ENCODE peak calls at places on chromosomes 6 and 20, in eight cellular contexts. T, V, M, W, R, O, Z and S are unnamed samples. For H3K4me1 and H3K9me3, the result is how much of the 10 kb centered on the place peaks cover.

GRCh38 chr6:54717849-54718455 is 128.6 kb upstream of the FAM83B start:
- DNase-seq in W (peak), R (peak), M (peak), V (peak), T (peak), Z (no peak), O (peak), S (no peak)

GRCh38 chr6:21151178-21151956 is 442.2 kb upstream of the SOX4 start:
- DNase-seq in W (no peak), R (no peak), Z (no peak), V (no peak), M (peak), O (no peak), T (no peak), S (no peak)

GRCh38 chr20:12596863-12597262 is 411.9 kb upstream of the SPTLC3 start:
- DNase-seq in T (no peak), W (no peak), O (no peak), V (no peak), Z (no peak), M (no peak), R (no peak), S (no peak)

GRCh38 chr20:60695223-60695622 is 556.8 kb upstream of the CDH4 start:
- DNase-seq in Z (no peak), T (peak), W (no peak), M (no peak), V (no peak), R (no peak), O (no peak), S (no peak)

GRCh38 chr20:38659613-38659880 is 57.9 kb downstream of the ARHGAP40 start:
- DNase-seq in O (no peak), W (no peak), R (no peak), V (no peak), M (no peak), Z (no peak), T (no peak), S (no peak)

GRCh38 chr6:37279366-37280134 is 21.6 kb upstream of the TMEM217 start:
- DNase-seq in Z (no peak), O (no peak), V (no peak), W (no peak), M (no peak), R (peak), T (peak), S (no peak)

GRCh38 chr6:47483853-47484546 is 6.4 kb downstream of the CD2AP start:
- DNase-seq in R (no peak), M (no peak), T (no peak), Z (no peak), W (no peak), O (no peak), V (no peak), S (no peak)

GRCh38 chr20:59525500-59526241 is 78.7 kb upstream of the PHACTR3 start:
- DNase-seq in V (peak), O (peak), T (peak), Z (no peak), W (peak), R (peak), M (peak), S (peak)

GRCh38 chr6:22664968-22665367 is 95.6 kb downstream of the HDGFL1 start:
- DNase-seq in M (no peak), R (no peak), V (no peak), O (no peak), W (no peak), T (no peak), Z (no peak), S (no peak)

GRCh38 chr20:11454966-11455799 is 462.5 kb upstream of the BTBD3 start:
- DNase-seq in T (peak), W (no peak), O (peak), Z (no peak), V (no peak), M (no peak), R (no peak), S (no peak)

GRCh38 chr6:9136141-9136865 is 701.0 kb upstream of the SLC35B3 start:
- DNase-seq in Z (no peak), M (no peak), V (no peak), R (no peak), O (no peak), W (no peak), T (no peak), S (no peak)

GRCh38 chr20:32112862-32113261 is 3.3 kb downstream of the TM9SF4 start:
- DNase-seq in T (no peak), O (peak), V (no peak), R (peak), Z (no peak), W (no peak), M (no peak), S (no peak)

GRCh38 chr6:79538481-79538971 is 1.3 kb upstream of the LCA5 start:
- DNase-seq in W (no peak), O (no peak), R (no peak), T (peak), Z (no peak), V (no peak), M (peak), S (no peak)

GRCh38 chr6:4941782-4942672 is 61.8 kb downstream of the RPP40 start:
- DNase-seq in O (no peak), Z (no peak), R (peak), V (no peak), T (peak), M (peak), W (peak), S (no peak)

GRCh38 chr6:62102387-62102786 is 183.6 kb downstream of the KHDRBS2 start:
- DNase-seq in R (no peak), O (no peak), Z (no peak), W (no peak), V (no peak), M (no peak), T (no peak), S (peak)

GRCh38 chr20:10429443-10429981 is 4.5 kb downstream of the MKKS start:
- DNase-seq in V (no peak), W (no peak), Z (no peak), M (no peak), O (peak), R (no peak), T (no peak), S (no peak)

GRCh38 chr20:36017034-36017951 is 48.9 kb downstream of the CNBD2 start:
- DNase-seq in T (peak), M (no peak), Z (no peak), W (no peak), V (no peak), R (no peak), O (peak), S (peak)

GRCh38 chr20:6051505-6051904 is 2.4 kb downstream of the LRRN4 start:
- DNase-seq in R (no peak), V (no peak), M (no peak), W (no peak), T (peak), Z (no peak), O (no peak), S (no peak)

GRCh38 chr6:74598473-74599393 is 607.1 kb downstream of the COL12A1 start:
- DNase-seq in Z (no peak), O (no peak), T (no peak), M (no peak), W (no peak), R (no peak), V (no peak), S (no peak)

GRCh38 chr6:104957301-104958177 is 632 bp downstream of the LIN28B start:
- DNase-seq in R (no peak), W (no peak), O (no peak), V (peak), M (peak), T (no peak), Z (no peak), S (no peak)

GRCh38 chr6:79946773-79947190 is 571 bp downstream of the ELOVL4 start:
- DNase-seq in V (peak), Z (no peak), W (no peak), T (peak), M (peak), O (peak), R (no peak), S (peak)

GRCh38 chr6:154754152-154754551 is 20.9 kb downstream of the SCAF8 start:
- DNase-seq in T (peak), O (no peak), V (no peak), Z (no peak), W (no peak), R (no peak), M (no peak), S (no peak)

GRCh38 chr6:70709826-70710225 is 42.1 kb downstream of the SMAP1 start:
- DNase-seq in Z (no peak), O (no peak), V (no peak), T (peak), M (no peak), R (no peak), W (no peak), S (no peak)

GRCh38 chr6:29792123-29793035 is 35.2 kb upstream of the HLA-G start:
- DNase-seq in T (peak), Z (no peak), O (peak), M (peak), W (peak), R (peak), V (no peak), S (peak)

DNA sequence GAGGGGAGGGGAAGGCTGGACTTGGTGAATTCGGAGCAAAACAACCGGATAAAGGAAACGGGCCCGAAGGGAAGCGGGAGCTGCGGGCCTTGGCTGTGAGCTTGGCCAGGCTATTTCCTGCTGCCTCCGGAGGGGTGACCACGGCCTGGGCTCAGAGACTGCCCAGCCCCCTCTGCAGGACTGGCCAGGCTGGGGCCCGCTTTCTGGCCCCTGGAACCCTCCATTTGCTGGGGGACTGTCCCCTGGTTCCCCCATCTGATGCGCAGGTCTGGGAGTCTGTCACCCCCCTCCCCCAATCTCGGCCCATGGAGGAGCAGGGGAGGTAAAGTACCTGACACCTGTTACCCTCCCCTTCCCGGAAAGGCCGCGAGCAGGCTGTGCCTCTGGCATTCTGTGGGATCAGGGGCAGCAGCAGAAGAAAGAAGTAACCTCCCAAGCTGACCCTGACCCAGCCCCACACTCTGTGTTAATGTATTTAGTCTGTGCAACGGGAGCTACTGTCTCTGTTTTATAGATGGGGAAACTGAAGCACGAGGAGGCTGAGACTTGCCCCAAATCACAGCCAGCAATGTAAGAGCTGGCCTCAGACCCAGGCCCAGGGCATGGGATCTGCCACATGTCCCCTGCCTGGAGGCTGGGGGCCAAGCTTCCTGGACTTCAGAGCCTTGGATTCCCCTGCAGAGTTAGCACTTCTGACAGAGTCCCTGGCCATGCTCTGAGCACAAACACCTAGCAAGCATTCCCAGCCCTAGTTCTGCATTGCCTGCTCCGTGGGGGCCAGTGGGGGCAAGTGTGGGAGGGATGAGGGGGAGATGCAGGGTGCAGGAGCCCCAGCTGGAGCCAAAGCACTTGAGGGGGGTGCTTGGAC is 3.5 kb downstream of the C20orf204 start:
- DNase-seq in T (no peak), M (no peak), Z (no peak), O (no peak), W (no peak), V (no peak), R (no peak), S (no peak)
- H3K4me1 ChIP-seq in T (under half), M (under half), Z (under half), O (under half), W (half or more), V (under half), R (under half), S (under half)

GRCh38 chr20:42656130-42656529 is 533.6 kb downstream of the PTPRT start:
- DNase-seq in O (no peak), R (no peak), W (no peak), T (no peak), V (no peak), Z (no peak), M (no peak), S (no peak)
- H3K9me3 ChIP-seq in O (under half), R (under half), W (under half), T (under half), V (under half), Z (under half), M (under half), S (under half)

DNA sequence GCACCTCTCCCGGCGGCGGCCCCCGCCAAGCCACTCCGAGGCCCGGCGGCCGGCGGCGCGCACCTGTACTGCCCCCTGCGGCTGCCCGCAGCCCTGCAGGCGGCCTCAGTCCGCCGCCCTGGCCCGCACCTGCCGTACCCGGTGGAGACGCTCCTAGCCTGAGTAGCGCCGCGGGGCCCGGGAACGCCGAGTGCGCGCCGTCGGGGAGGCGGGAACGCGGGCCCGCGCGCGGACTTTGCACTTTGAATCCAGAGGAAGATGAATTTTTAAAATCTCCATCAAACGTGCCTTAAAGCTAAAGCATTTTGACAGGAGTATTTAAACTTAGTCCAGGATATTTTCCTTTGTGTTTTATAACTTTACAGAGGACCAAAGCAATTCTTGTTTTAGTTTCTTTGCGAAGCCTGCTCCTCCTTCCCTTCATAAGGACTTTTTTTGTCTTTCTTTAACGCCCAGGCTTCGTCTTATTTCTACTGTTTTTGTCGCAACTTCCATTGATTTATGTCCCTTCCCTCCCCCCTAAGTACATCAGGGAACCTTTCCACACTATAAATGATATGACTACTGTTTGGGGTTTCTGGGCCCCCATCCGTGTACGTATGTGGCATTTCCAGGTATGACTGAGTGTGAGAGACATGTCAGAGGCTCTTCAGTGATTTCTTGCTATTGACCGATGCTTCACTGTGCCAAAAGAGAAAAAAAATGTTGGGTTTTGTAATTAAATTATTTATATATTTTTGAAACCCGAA is 2.0 kb downstream of the FOXQ1 start:
- DNase-seq in M (peak), W (no peak), Z (no peak), O (peak), V (no peak), T (no peak), R (peak), S (peak)
- TF ChIP-seq CTCF in M (peak), W (no peak), Z (peak), O (peak), V (no peak), T (peak), R (peak), S (peak)

GRCh38 chr6:139134817-139135577 is at the start of gene HECA:
- DNase-seq in O (peak), M (peak), V (peak), T (peak), Z (peak), W (peak), R (peak), S (peak)
- H3K4me1 ChIP-seq in O (under half), M (under half), V (under half), T (under half), Z (under half), W (half or more), R (under half), S (under half)

DNA sequence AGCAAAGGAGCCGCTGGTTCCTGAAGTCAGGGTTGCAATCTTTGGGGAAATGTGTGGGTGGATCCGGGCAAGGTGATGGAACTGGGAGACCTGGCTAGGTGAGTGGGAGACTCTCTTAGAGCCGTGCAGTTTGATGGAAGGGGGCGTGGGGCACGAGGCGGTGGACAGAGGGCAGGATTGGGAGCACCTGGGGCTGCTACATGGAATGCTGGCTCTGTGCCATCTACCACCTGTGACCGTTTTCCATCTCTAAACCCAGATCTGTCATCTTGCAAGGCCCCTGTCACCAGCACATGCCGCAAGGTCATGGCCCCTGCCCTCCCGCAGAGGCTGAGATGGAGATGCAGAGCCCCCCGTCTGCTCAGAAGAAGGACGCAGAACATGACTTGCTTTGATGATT is 268.5 kb downstream of the SMOC2 start:
- DNase-seq in Z (no peak), O (no peak), W (no peak), T (no peak), M (no peak), V (no peak), R (no peak), S (no peak)
- H3K9me3 ChIP-seq in Z (under half), O (under half), W (under half), T (under half), M (under half), V (under half), R (under half), S (under half)

GRCh38 chr6:133890941-133891813 is 2.3 kb downstream of the TCF21 start:
- DNase-seq in T (peak), R (no peak), M (peak), Z (no peak), W (no peak), V (peak), O (peak), S (peak)

GRCh38 chr6:133887478-133887877 is 1.4 kb upstream of the TCF21 start:
- DNase-seq in Z (no peak), V (no peak), T (no peak), O (no peak), R (no peak), W (no peak), M (no peak), S (no peak)

GRCh38 chr6:133888931-133889556 is at the start of gene TCF21:
- DNase-seq in W (no peak), T (peak), M (peak), V (no peak), R (no peak), Z (no peak), O (peak), S (peak)

GRCh38 chr6:133891814-133892443 is 3.0 kb downstream of the TCF21 start:
- DNase-seq in W (no peak), V (no peak), M (no peak), O (no peak), Z (no peak), R (no peak), T (no peak), S (no peak)

DNA sequence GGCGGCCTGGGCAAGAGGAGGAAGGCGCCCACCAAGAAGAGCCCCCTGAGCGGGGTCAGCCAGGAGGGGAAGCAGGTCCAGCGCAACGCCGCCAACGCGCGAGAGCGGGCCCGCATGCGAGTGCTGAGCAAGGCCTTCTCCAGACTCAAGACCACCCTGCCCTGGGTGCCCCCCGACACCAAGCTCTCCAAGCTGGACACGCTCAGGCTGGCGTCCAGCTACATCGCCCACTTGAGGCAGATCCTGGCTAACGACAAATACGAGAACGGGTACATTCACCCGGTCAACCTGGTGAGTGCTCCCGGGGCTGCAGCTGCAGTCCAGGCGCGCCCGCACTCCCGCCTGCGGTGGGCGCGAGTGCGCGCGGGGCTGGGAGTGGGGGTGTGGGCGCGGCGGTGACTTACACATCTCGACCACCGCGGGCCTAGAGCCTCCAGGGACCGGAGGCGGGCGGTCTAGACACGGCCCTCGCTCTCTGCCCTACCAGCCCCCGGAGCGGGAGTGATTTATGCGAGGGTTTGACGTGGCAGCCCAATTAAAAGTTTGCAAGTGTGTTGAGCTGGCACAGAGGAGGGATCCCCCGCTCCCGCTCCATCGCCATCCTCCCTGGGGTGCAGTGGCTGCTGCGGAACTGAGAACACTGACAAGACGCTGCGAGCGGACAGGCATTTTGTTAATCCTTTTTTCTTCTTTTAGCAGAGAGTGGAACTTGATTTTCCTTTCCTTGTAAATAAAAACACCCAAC is 816 bp downstream of the TCF21 start:
- DNase-seq in M (peak), O (no peak), T (peak), R (no peak), Z (no peak), V (no peak), W (no peak), S (peak)
- TF ChIP-seq CTCF in M (peak), O (no peak), T (peak), R (no peak), Z (no peak), V (no peak), W (no peak), S (no peak)

GRCh38 chr6:167956983-167957492 is 40.4 kb upstream of the KIF25 start:
- DNase-seq in O (no peak), T (no peak), W (no peak), V (no peak), M (no peak), R (no peak), Z (no peak), S (no peak)
- H3K4me1 ChIP-seq in O (under half), T (under half), W (under half), V (under half), M (under half), R (under half), Z (under half), S (under half)

GRCh38 chr6:169862464-169863148 is 111.2 kb downstream of the ERMARD start:
- DNase-seq in W (no peak), M (no peak), T (no peak), Z (no peak), O (no peak), R (no peak), V (no peak), S (no peak)

GRCh38 chr6:169865346-169866139 is 114.1 kb downstream of the ERMARD start:
- DNase-seq in W (no peak), V (no peak), R (no peak), T (no peak), O (no peak), Z (no peak), M (no peak), S (no peak)

GRCh38 chr6:169863149-169863525 is 111.7 kb downstream of the ERMARD start:
- DNase-seq in M (no peak), T (no peak), O (no peak), R (no peak), Z (no peak), W (no peak), V (no peak), S (no peak)

GRCh38 chr6:169864148-169865030 is 113.0 kb downstream of the ERMARD start:
- DNase-seq in O (peak), T (no peak), V (no peak), R (no peak), W (no peak), Z (no peak), M (no peak), S (no peak)

GRCh38 chr6:169863710-169864109 is 112.3 kb downstream of the ERMARD start:
- DNase-seq in Z (no peak), M (no peak), R (no peak), V (no peak), O (no peak), W (no peak), T (no peak), S (no peak)
- H3K9me3 ChIP-seq in Z (under half), M (under half), R (under half), V (under half), O (under half), W (under half), T (under half), S (under half)

GRCh38 chr6:93423542-93423941 is 4.2 kb upstream of the EPHA7 start:
- DNase-seq in M (peak), Z (no peak), W (no peak), T (peak), O (peak), V (peak), R (no peak), S (no peak)
- TF ChIP-seq CTCF in M (peak), Z (no peak), W (no peak), T (peak), O (no peak), V (peak), R (no peak), S (peak)